ENCODE peak calls at places on chromosomes 11 and 22, in four cellular contexts. L, R, B and H are unnamed samples.
A peak's percentile ranks its signal among the peaks of the same experiment; 100 is the strongest.

GRCh38 chr11:63554901-63555218 is 8.3 kb downstream of the PLAAT2 start:
- DNase-seq in L (no peak), R (no peak), B (no peak), H (no peak)

GRCh38 chr11:131536159-131536558 is 165.7 kb downstream of the NTM start:
- DNase-seq in L (no peak), R (no peak), B (no peak), H (no peak)

GRCh38 chr11:63877658-63878241 is 38.8 kb downstream of the MARK2 start:
- DNase-seq in L (no peak), R (no peak), B (no peak), H (no peak)

GRCh38 chr22:50270302-50271010 is at the start of gene MAPK11:
- DNase-seq in L (peak; percentile 68), R (peak; percentile 82), B (peak; percentile 91), H (peak; percentile 89)

GRCh38 chr22:37625737-37626136 is 13.7 kb upstream of the SH3BP1 start:
- DNase-seq in L (no peak), R (no peak), B (no peak), H (no peak)

GRCh38 chr11:45538363-45538762 is 127.1 kb downstream of the CHST1 start:
- DNase-seq in L (no peak), R (peak; percentile 20), B (no peak), H (no peak)

GRCh38 chr11:124075841-124076571 is 34.9 kb upstream of the OR10G7 start:
- DNase-seq in L (peak; percentile 3), R (peak; percentile 13), B (peak; percentile 77), H (peak; percentile 52)

GRCh38 chr11:19332476-19332875 is 91.7 kb upstream of the E2F8 start:
- DNase-seq in L (no peak), R (no peak), B (no peak), H (no peak)

GRCh38 chr11:86896486-86896885 is 58.7 kb downstream of the FZD4 start:
- DNase-seq in L (peak; percentile 82), R (no peak), B (no peak), H (no peak)

GRCh38 chr22:20810645-20811044 is 36.7 kb downstream of the SERPIND1 start:
- DNase-seq in L (no peak), R (no peak), B (no peak), H (no peak)

GRCh38 chr11:61061081-61061826 is 41.0 kb upstream of the CD5 start:
- DNase-seq in L (peak; percentile 3), R (no peak), B (no peak), H (no peak)

GRCh38 chr11:77821349-77821851 is 456 bp downstream of the AAMDC start:
- DNase-seq in L (peak; percentile 38), R (peak; percentile 21), B (peak; percentile 81), H (peak; percentile 33)

GRCh38 chr22:32576553-32577255 is 102.1 kb downstream of the FBXO7 start:
- DNase-seq in L (no peak), R (no peak), B (no peak), H (no peak)

GRCh38 chr11:129435499-129436245 is 60.0 kb downstream of the BARX2 start:
- DNase-seq in L (no peak), R (no peak), B (no peak), H (no peak)

GRCh38 chr11:65501530-65502273 is 2.9 kb downstream of the MALAT1 start:
- DNase-seq in L (peak; percentile 63), R (no peak), B (no peak), H (peak; percentile 4)

GRCh38 chr11:103619480-103619879 is 417.0 kb upstream of the DDI1 start:
- DNase-seq in L (no peak), R (no peak), B (no peak), H (no peak)

GRCh38 chr22:43845981-43846380 is 16.3 kb downstream of the SULT4A1 start:
- DNase-seq in L (no peak), R (no peak), B (peak; percentile 57), H (no peak)

GRCh38 chr22:30649430-30650007 is 13.9 kb downstream of the SLC35E4 start:
- DNase-seq in L (peak; percentile 56), R (no peak), B (no peak), H (no peak)

GRCh38 chr22:19478086-19478392 is 954 bp downstream of the UFD1 start:
- DNase-seq in L (no peak), R (no peak), B (no peak), H (no peak)

GRCh38 chr11:113082501-113082900 is 121.3 kb downstream of the NCAM1 start:
- DNase-seq in L (no peak), R (no peak), B (no peak), H (no peak)

GRCh38 chr11:1054143-1055108 is 17.9 kb upstream of the MUC6 start:
- DNase-seq in L (peak; percentile 66), R (peak; percentile 10), B (peak; percentile 66), H (peak; percentile 35)

GRCh38 chr11:124470516-124471231 is 25.2 kb upstream of the OR8B8 start:
- DNase-seq in L (no peak), R (no peak), B (no peak), H (peak; percentile 70)

GRCh38 chr22:50507421-50507990 is at the start of gene LMF2:
- DNase-seq in L (no peak), R (peak; percentile 94), B (peak; percentile 99), H (peak; percentile 97)

GRCh38 chr11:74462009-74462408 is 5.3 kb downstream of the KCNE3 start:
- DNase-seq in L (peak; percentile 57), R (peak; percentile 74), B (peak; percentile 93), H (peak; percentile 91)

GRCh38 chr22:19970479-19971275 is 29.1 kb upstream of the TXNRD2 start:
- DNase-seq in L (peak; percentile 51), R (peak; percentile 76), B (peak; percentile 93), H (peak; percentile 90)

GRCh38 chr11:73384871-73385692 is 8.9 kb downstream of the RELT start:
- DNase-seq in L (peak; percentile 18), R (peak; percentile 73), B (peak; percentile 97), H (peak; percentile 83)

GRCh38 chr11:130449246-130449990 is 973 bp downstream of the ADAMTS15 start:
- DNase-seq in L (no peak), R (no peak), B (no peak), H (peak; percentile 73)

GRCh38 chr11:121711900-121712424 is 259.2 kb upstream of the SORL1-AS1 start:
- DNase-seq in L (no peak), R (no peak), B (no peak), H (no peak)

GRCh38 chr11:65132988-65133700 is 1.2 kb downstream of the SYVN1 start:
- DNase-seq in L (no peak), R (no peak), B (peak; percentile 93), H (peak; percentile 44)

GRCh38 chr11:1326435-1327063 is 17.1 kb upstream of the TOLLIP start:
- DNase-seq in L (peak; percentile 50), R (no peak), B (no peak), H (no peak)

GRCh38 chr22:44707752-44708151 is 5.7 kb downstream of the PRR5 start:
- DNase-seq in L (peak; percentile 33), R (no peak), B (no peak), H (peak; percentile 40)

GRCh38 chr11:7251836-7252682 is at the start of gene SYT9:
- DNase-seq in L (peak; percentile 6), R (peak; percentile 37), B (peak; percentile 72), H (peak; percentile 71)

GRCh38 chr11:63761173-63761572 is 7.4 kb downstream of the ZFTA start:
- DNase-seq in L (no peak), R (no peak), B (no peak), H (no peak)

DNA sequence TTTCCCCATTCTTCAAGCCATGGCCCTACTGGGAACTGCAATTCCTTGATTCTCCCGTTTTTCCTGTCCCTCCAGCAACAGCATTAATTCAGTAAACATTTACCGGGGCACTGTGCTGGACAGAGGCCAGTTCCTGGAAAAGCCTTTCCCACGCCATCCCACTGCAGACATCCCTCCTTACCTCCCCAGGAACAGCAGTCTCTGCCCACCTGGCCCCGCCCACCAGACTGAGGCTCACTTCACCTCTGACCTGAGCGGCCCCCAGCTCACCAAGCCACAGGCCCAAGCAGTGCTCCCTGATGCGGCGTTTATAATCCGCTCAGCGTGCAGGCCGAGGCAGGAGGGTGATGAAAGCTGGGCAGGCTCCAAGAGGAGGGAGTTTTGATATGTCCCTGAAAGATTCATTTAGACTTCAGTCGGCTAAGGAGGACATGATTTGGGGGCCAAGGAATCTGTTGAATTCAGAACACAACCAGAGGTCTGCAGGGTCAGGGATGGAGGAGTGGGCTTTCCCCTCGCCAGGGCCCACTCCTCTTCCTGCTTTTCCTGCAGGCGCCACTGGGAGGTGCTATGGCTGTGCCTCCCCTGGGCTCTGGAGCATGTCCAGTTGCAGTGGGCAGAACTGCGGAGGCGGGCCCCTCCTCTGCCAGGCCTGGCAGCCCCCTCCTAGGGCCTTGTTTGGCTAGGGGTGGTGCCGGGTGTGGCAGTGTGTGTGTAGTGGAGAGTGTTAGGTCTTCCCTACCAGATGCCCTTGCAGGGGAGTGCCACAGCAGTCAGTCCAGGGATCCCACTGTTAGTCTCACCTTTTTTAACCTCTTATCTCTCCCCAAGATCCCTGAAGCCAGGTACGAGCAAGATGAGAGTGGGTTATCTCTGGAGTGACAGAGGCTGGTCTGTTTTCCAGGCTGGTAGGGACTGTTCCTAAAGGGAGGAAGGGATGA is 1.4 kb upstream of the TAGLN start:
- DNase-seq in L (no peak), R (peak; percentile 41), B (no peak), H (peak; percentile 83)
- H3K4me3 ChIP-seq in L (peak overlapping the region; percentile 88), R (peak overlapping the region; percentile 46), B (no peak overlapping the region), H (no peak overlapping the region)

GRCh38 chr22:39220450-39220849 is 24.3 kb downstream of the PDGFB start:
- DNase-seq in L (no peak), R (no peak), B (peak; percentile 9), H (no peak)

GRCh38 chr22:39220897-39221850 is 23.6 kb downstream of the PDGFB start:
- DNase-seq in L (peak; percentile 74), R (no peak), B (peak; percentile 44), H (no peak)

GRCh38 chr22:39221999-39222686 is 22.6 kb downstream of the PDGFB start:
- DNase-seq in L (no peak), R (no peak), B (peak; percentile 41), H (no peak)

GRCh38 chr22:39216143-39216490 is 28.7 kb downstream of the PDGFB start:
- DNase-seq in L (no peak), R (no peak), B (peak; percentile 51), H (no peak)

GRCh38 chr22:39219071-39220050 is 25.4 kb downstream of the PDGFB start:
- DNase-seq in L (no peak), R (no peak), B (peak; percentile 19), H (no peak)
- H3K4me3 ChIP-seq in L (no peak overlapping the region), R (no peak overlapping the region), B (no peak overlapping the region), H (no peak overlapping the region)

DNA sequence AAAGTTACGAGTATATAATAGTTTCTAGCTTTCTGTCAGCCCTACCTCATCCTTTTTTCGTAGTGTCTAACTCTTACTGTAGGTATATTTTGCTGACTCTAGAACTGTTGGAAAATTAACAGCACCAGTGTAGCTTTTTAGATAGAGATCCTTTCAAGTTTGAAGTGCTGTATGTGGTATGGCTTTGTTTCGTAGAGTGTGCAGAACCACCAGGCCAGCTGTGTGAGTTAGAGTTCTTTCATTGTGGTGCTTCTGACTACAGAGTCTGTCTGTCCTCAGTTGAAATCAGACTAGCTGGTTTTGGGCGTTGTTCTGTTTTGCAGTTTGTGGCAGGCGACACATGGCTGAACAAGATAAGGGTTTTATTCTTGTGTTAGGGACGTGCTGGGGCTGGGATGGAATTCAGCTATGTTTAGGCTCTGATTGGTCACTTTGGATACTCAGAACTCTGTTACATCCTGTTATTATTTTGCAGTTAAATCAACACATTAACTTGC is 3.2 kb downstream of the ARHGEF12 start:
- DNase-seq in L (peak; percentile 38), R (peak; percentile 23), B (no peak), H (no peak)
- H3K4me3 ChIP-seq in L (peak overlapping the region; percentile 65), R (peak overlapping the region; percentile 94), B (peak overlapping the region; percentile 88), H (peak overlapping the region; percentile 94)

DNA sequence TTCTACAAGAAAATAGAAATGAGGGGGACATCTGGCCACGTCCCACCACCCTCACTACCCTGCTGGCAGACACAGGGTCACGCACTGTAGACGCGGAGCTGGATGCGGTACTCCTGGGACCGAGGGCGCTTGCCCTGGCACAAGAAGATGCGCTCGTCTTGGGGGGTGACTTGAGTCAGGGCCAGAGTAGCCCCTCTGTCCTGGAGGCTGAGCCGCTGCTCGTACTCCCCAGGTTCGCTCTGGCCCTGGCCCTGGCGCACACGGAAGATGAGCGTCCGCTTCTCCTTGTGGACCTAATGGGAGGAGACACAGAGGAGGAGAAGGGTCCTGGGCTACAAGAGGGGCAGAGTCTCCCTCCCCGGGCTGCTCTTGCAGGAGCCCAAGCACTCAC is 2.2 kb downstream of the MCAM start:
- DNase-seq in L (no peak), R (no peak), B (no peak), H (no peak)
- H3K4me3 ChIP-seq in L (no peak overlapping the region), R (peak overlapping the region; percentile 72), B (no peak overlapping the region), H (peak overlapping the region; percentile 80)